ENCODE peak calls at places on chromosomes 3 and 15, in eight cellular contexts. A is NB4, Y is erythroblast, Q is tibial nerve, W is IMR-90, R is uterus, P is transverse colon, F is A549. H is an unnamed sample.

GRCh38 chr15:63234479-63234878 is 42.9 kb upstream of the APH1B start:
- DNase-seq in A (no peak), Y (no peak), Q (peak), W (peak), R (peak), P (peak), F (peak), H (no peak)

GRCh38 chr3:55958605-55959004 is 471.5 kb upstream of the WNT5A start:
- DNase-seq in A (no peak), Y (no peak), Q (no peak), W (no peak), R (no peak), P (no peak), F (no peak), H (no peak)

GRCh38 chr3:158572766-158573060 is 1.7 kb downstream of the MLF1 start:
- DNase-seq in A (no peak), Y (no peak), Q (no peak), W (no peak), R (no peak), P (no peak), F (no peak), H (no peak)

GRCh38 chr3:171565671-171566070 is 105.5 kb upstream of the TNIK start:
- DNase-seq in A (peak), Y (no peak), Q (no peak), W (peak), R (no peak), P (no peak), F (no peak), H (no peak)

GRCh38 chr3:190644766-190645165 is 130.9 kb downstream of the IL1RAP start:
- DNase-seq in A (peak), Y (peak), Q (no peak), W (peak), R (no peak), P (no peak), F (no peak), H (no peak)

GRCh38 chr15:66919421-66919820 is 146.0 kb upstream of the SMAD3 start:
- DNase-seq in A (no peak), Y (no peak), Q (no peak), W (no peak), R (no peak), P (no peak), F (no peak), H (no peak)

GRCh38 chr3:77078279-77078678 is 38.4 kb downstream of the ROBO2 start:
- DNase-seq in A (no peak), Y (no peak), Q (no peak), W (no peak), R (no peak), P (no peak), F (no peak), H (no peak)

GRCh38 chr3:17605934-17606333 is 136.5 kb downstream of the TBC1D5 start:
- DNase-seq in A (no peak), Y (no peak), Q (no peak), W (no peak), R (no peak), P (no peak), F (no peak), H (no peak)

GRCh38 chr3:86175051-86175536 is 815.9 kb downstream of the VGLL3 start:
- DNase-seq in A (no peak), Y (no peak), Q (no peak), W (no peak), R (no peak), P (no peak), F (no peak), H (no peak)

GRCh38 chr15:57060799-57061198 is 142.4 kb downstream of the TCF12 start:
- DNase-seq in A (no peak), Y (no peak), Q (no peak), W (peak), R (no peak), P (no peak), F (no peak), H (peak)

GRCh38 chr3:192892981-192893827 is 24.5 kb downstream of the MB21D2 start:
- DNase-seq in A (peak), Y (no peak), Q (peak), W (peak), R (no peak), P (peak), F (peak), H (peak)

GRCh38 chr3:183328823-183329222 is 75.8 kb downstream of the B3GNT5 start:
- DNase-seq in A (no peak), Y (no peak), Q (no peak), W (peak), R (no peak), P (no peak), F (no peak), H (no peak)

GRCh38 chr3:70927239-70927638 is 614.8 kb upstream of the MDFIC2 start:
- DNase-seq in A (no peak), Y (no peak), Q (no peak), W (no peak), R (no peak), P (no peak), F (no peak), H (no peak)

GRCh38 chr15:22262613-22263020 is 182.3 kb downstream of the OR4M2 start:
- DNase-seq in A (peak), Y (no peak), Q (no peak), W (no peak), R (no peak), P (peak), F (peak), H (no peak)

GRCh38 chr15:42707068-42707467 is 29.9 kb downstream of the CDAN1 start:
- DNase-seq in A (no peak), Y (no peak), Q (no peak), W (peak), R (no peak), P (no peak), F (peak), H (no peak)

GRCh38 chr3:108527109-108527508 is 16.7 kb upstream of the MYH15 start:
- DNase-seq in A (no peak), Y (no peak), Q (no peak), W (no peak), R (no peak), P (no peak), F (no peak), H (no peak)

GRCh38 chr3:85360742-85361387 is 402.1 kb downstream of the CADM2 start:
- DNase-seq in A (peak), Y (peak), Q (no peak), W (peak), R (no peak), P (peak), F (peak), H (peak)

GRCh38 chr3:182597621-182598041 is 195.7 kb upstream of the ATP11B start:
- DNase-seq in A (no peak), Y (no peak), Q (no peak), W (no peak), R (no peak), P (no peak), F (no peak), H (no peak)

GRCh38 chr3:66138336-66139234 is 82.2 kb upstream of the SLC25A26 start:
- DNase-seq in A (peak), Y (peak), Q (no peak), W (peak), R (peak), P (peak), F (peak), H (peak)

GRCh38 chr3:30646181-30646876 is 39.9 kb downstream of the TGFBR2 start:
- DNase-seq in A (peak), Y (no peak), Q (no peak), W (no peak), R (no peak), P (no peak), F (no peak), H (no peak)

GRCh38 chr3:107247116-107247515 is 130.1 kb upstream of the CCDC54 start:
- DNase-seq in A (no peak), Y (no peak), Q (no peak), W (no peak), R (no peak), P (no peak), F (no peak), H (no peak)

GRCh38 chr3:134471521-134472193 is 14.1 kb downstream of the ANAPC13 start:
- DNase-seq in A (no peak), Y (no peak), Q (no peak), W (peak), R (no peak), P (no peak), F (peak), H (peak)

GRCh38 chr15:40150163-40150925 is 10.5 kb upstream of the BUB1B start:
- DNase-seq in A (peak), Y (peak), Q (no peak), W (peak), R (no peak), P (peak), F (no peak), H (peak)

GRCh38 chr3:103453152-103453551 is 1018.3 kb downstream of the ZPLD1 start:
- DNase-seq in A (no peak), Y (no peak), Q (no peak), W (no peak), R (no peak), P (no peak), F (no peak), H (no peak)

GRCh38 chr15:34737379-34737928 is 17.3 kb downstream of the GJD2 start:
- DNase-seq in A (no peak), Y (no peak), Q (no peak), W (peak), R (no peak), P (no peak), F (no peak), H (no peak)

GRCh38 chr15:63752075-63752684 is 81.6 kb downstream of the HERC1 start:
- DNase-seq in A (peak), Y (peak), Q (no peak), W (peak), R (no peak), P (peak), F (peak), H (peak)

GRCh38 chr15:39301589-39301999 is 279.3 kb upstream of the THBS1 start:
- DNase-seq in A (no peak), Y (no peak), Q (no peak), W (peak), R (peak), P (no peak), F (no peak), H (no peak)

GRCh38 chr3:45082139-45082538 is 56.0 kb downstream of the CLEC3B start:
- DNase-seq in A (no peak), Y (no peak), Q (no peak), W (peak), R (no peak), P (no peak), F (no peak), H (no peak)

GRCh38 chr3:11386413-11387155 is 114.4 kb downstream of the ATG7 start:
- DNase-seq in A (no peak), Y (no peak), Q (no peak), W (no peak), R (peak), P (no peak), F (no peak), H (no peak)

GRCh38 chr3:180546863-180547262 is 55.1 kb upstream of the TTC14 start:
- DNase-seq in A (no peak), Y (no peak), Q (no peak), W (no peak), R (no peak), P (no peak), F (no peak), H (no peak)

DNA sequence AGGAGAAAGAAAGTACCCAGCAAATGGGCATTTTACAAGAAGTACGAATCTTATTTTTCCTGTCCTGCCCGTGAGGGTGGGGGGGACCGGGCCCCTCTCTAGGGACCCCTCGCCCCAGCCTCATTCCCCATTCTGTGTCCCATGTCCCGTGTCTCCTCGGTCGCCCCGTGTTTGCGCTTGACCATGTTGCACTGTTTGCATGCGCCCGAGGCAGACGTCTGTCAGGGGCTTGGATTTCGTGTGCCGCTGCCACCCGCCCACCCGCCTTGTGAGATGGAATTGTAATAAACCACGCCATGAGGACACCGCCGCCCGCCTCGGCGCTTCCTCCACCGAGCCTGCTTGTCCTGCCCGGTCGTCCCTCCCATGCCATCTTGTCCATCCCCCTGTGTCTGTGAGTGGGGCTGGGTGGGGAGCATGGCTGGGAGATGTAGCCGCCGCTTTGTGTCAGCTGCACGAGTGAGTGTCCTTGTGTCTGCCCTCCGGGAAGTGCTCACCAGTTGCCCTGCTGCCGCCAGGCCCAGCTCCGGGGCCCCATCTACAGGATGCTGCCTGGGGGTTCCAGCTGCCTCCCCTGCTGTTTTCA is 9.7 kb upstream of the LMAN1L start:
- DNase-seq in A (no peak), Y (no peak), Q (no peak), W (no peak), R (no peak), P (no peak), F (no peak), H (no peak)
- TF ChIP-seq POLR2A in A (no peak), Y (no peak), Q (no peak), W (no peak), R (no peak), P (no peak), F (no peak), H (no peak)

DNA sequence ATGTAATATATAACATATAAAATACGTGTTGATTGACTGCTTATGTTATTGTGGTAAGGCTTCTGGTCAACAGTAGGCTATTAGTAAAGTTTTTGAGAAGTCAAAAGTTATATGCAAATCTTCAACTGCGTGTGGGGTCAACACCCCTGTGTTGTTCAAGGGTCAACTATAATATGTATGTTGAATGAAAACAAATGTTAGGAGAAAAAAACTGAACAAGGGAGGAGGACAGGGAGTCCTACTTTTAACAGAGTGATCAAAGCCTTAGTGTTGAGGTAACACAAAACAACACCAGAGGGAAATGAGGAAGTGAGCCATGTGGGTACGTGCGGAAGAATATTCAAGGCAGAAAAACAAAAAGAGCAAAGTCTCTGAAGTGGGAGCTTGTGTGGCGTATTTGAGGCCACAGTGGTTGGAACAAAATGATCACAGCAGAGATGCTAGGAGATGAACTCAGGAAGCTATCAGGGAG is 62.5 kb downstream of the SFMBT1 start:
- DNase-seq in A (peak), Y (no peak), Q (no peak), W (no peak), R (no peak), P (peak), F (no peak), H (no peak)
- TF ChIP-seq POLR2A in A (no peak), Y (no peak), Q (no peak), W (no peak), R (no peak), P (peak), F (no peak), H (no peak)

GRCh38 chr3:141429371-141430035 is 57.3 kb upstream of the RASA2 start:
- DNase-seq in A (no peak), Y (no peak), Q (no peak), W (no peak), R (no peak), P (no peak), F (no peak), H (no peak)
- TF ChIP-seq POLR2A in A (no peak), Y (no peak), Q (no peak), W (no peak), R (no peak), P (no peak), F (no peak), H (no peak)

GRCh38 chr3:14125193-14126016 is 553 bp downstream of the TMEM43 start:
- DNase-seq in A (peak), Y (peak), Q (no peak), W (peak), R (peak), P (peak), F (peak), H (peak)
- TF ChIP-seq POLR2A in A (no peak), Y (peak), Q (no peak), W (peak), R (no peak), P (peak), F (no peak), H (peak)

DNA sequence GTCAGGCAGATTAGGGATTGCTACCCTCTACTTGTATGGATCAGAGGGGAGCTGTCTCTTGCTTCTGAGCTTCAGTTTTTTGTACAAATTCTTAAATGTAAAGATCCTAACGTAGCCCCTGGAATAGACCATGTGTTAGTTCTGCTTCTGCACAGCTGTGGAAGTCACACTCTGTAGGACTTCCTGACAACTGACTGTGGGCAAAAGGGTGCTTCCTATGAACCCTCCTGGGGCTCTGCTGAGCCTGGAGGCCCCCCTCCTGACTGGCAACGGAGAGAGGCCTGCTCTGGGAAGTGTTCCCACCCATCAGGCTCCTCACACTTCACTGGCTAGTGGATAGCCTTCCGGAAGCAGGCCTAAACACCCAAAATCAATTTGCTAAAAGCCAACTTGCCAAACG is 131.0 kb downstream of the RPLP1 start:
- DNase-seq in A (peak), Y (no peak), Q (no peak), W (no peak), R (no peak), P (no peak), F (no peak), H (no peak)
- TF ChIP-seq POLR2A in A (no peak), Y (no peak), Q (no peak), W (no peak), R (no peak), P (no peak), F (no peak), H (no peak)

DNA sequence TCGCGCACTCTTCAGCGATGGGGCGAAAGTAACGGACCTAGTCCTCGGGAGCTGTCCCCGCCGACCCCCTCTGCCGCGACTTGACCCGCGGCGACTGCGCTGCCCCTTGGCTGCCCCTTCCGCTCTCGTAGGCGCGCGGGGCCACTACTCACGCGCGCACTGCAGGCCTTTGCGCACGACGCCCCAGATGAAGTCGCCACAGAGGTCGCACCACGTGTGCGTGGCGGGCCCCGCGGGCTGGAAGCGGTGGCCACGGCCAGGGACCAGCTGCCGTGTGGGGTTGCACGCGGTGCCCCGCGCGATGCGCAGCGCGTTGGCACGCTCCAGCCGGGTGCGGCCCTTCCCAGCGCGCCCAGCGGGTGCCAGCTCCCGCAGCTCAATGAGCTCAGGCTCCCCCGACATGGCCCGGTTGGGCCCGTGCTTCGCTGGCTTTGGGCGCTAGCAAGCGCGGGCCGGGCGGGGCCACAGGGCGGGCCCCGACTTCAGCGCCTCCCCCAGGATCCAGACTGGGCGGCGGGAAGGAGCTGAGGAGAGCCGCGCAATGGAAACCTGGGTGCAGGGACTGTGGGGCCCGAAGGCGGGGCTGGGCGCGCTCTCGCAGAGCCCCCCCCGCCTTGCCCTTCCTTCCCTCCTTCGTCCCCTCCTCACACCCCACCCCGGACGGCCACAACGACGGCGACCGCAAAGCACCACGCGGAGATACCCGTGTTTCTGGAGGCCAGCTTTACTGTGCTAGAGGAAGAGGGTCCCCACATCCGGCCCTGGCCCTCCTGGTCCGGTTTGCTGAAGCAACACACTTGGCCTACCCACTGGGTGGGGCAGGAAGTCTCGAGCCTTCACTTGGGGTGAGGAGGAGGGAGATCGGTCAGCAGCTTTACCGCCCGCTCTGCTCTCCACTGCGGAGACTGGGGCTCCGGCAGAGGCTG is at the start of gene RASSF1:
- DNase-seq in A (peak), Y (peak), Q (peak), W (no peak), R (peak), P (peak), F (no peak), H (no peak)
- TF ChIP-seq POLR2A in A (peak), Y (peak), Q (peak), W (no peak), R (peak), P (peak), F (no peak), H (no peak)

GRCh38 chr3:139357899-139358298 is 14.1 kb downstream of the MRPS22 start:
- DNase-seq in A (no peak), Y (no peak), Q (no peak), W (no peak), R (no peak), P (no peak), F (no peak), H (no peak)

GRCh38 chr3:139353920-139354556 is 10.2 kb downstream of the MRPS22 start:
- DNase-seq in A (peak), Y (peak), Q (no peak), W (peak), R (no peak), P (no peak), F (peak), H (peak)

GRCh38 chr3:139355502-139355901 is 11.7 kb downstream of the MRPS22 start:
- DNase-seq in A (no peak), Y (no peak), Q (no peak), W (peak), R (peak), P (no peak), F (no peak), H (no peak)

GRCh38 chr3:139355937-139356336 is 12.1 kb downstream of the MRPS22 start:
- DNase-seq in A (peak), Y (no peak), Q (no peak), W (no peak), R (no peak), P (no peak), F (no peak), H (no peak)

DNA sequence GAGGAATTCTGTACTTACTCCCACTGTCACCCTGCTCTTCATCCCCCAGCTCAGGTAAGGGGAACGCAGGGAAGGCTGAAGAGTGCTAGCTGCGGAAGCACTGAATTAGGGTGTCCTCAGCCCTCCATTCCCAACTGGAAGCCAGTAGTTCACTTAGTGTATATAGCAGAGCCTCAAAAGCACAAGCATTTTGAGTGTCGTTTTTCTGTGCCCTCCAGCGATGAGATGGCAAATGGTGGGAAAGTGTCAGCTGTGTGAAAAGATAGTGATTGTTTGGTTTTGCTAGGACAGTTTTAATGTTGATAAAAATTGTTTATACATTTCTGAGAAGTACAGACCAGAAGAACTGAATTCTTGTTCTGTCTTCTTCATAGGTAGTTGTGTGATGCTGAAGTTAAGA is 10.8 kb downstream of the MRPS22 start:
- DNase-seq in A (no peak), Y (no peak), Q (no peak), W (no peak), R (no peak), P (no peak), F (no peak), H (no peak)
- TF ChIP-seq POLR2A in A (no peak), Y (no peak), Q (no peak), W (no peak), R (no peak), P (no peak), F (no peak), H (no peak)

GRCh38 chr3:186254676-186255665 is 107.1 kb downstream of the DGKG start:
- DNase-seq in A (peak), Y (no peak), Q (no peak), W (no peak), R (no peak), P (peak), F (no peak), H (no peak)
- TF ChIP-seq POLR2A in A (no peak), Y (no peak), Q (no peak), W (no peak), R (no peak), P (no peak), F (no peak), H (no peak)